ENCODE peak calls at places on chromosomes 1 and 21, in six cellular contexts. Y is neural progenitor cell, P is neuronal stem cell, L is fibroblast of lung, V is MM.1S, C is endothelial cell of umbilical vein. D is an unnamed sample. For H3K36me3, the result is how much of the 10 kb centered on the place peaks cover.

GRCh38 chr1:9835758-9836631 is 12.2 kb upstream of the CLSTN1 start:
- DNase-seq in V (no peak), C (peak), Y (peak), P (peak), L (peak), D (peak)

GRCh38 chr1:182698977-182699672 is 14.7 kb upstream of the RGS8 start:
- DNase-seq in P (no peak), L (no peak), C (no peak), Y (no peak), V (no peak), D (no peak)

GRCh38 chr1:161972828-161973227 is 50.8 kb downstream of the OLFML2B start:
- DNase-seq in C (no peak), Y (no peak), P (no peak), L (no peak), V (no peak), D (no peak)

GRCh38 chr1:232891656-232892317 is 58.6 kb upstream of the NTPCR start:
- DNase-seq in P (no peak), V (no peak), C (no peak), L (peak), Y (no peak), D (no peak)

GRCh38 chr1:39695011-39695410 is 3.8 kb upstream of the HPCAL4 start:
- DNase-seq in P (no peak), L (no peak), V (no peak), C (no peak), Y (no peak), D (no peak)

GRCh38 chr1:210882414-210883221 is 251.3 kb downstream of the KCNH1 start:
- DNase-seq in P (no peak), C (no peak), L (no peak), V (no peak), Y (no peak), D (peak)

GRCh38 chr1:212858461-212859265 is 588 bp downstream of the FLVCR1 start:
- DNase-seq in L (peak), Y (peak), V (peak), C (peak), P (no peak), D (peak)

GRCh38 chr1:85884372-85885035 is 176.3 kb upstream of the ZNHIT6 start:
- DNase-seq in Y (peak), P (no peak), C (peak), L (peak), V (no peak), D (no peak)

GRCh38 chr1:110186558-110186957 is 23.6 kb upstream of the KCNC4 start:
- DNase-seq in Y (no peak), C (no peak), L (no peak), V (no peak), P (no peak), D (no peak)

GRCh38 chr1:42820813-42821212 is 3.6 kb upstream of the SVBP start:
- DNase-seq in Y (no peak), V (no peak), L (no peak), P (no peak), C (no peak), D (no peak)

GRCh38 chr1:59415876-59416275 is 119.0 kb downstream of the FGGY start:
- DNase-seq in Y (no peak), P (no peak), L (no peak), V (no peak), C (no peak), D (no peak)

GRCh38 chr1:182688436-182688835 is 4.0 kb upstream of the RGS8 start:
- DNase-seq in C (no peak), Y (no peak), L (no peak), V (no peak), P (no peak), D (no peak)

GRCh38 chr1:226985239-226985838 is 45.2 kb downstream of the COQ8A start:
- DNase-seq in L (no peak), V (no peak), C (no peak), P (no peak), Y (no peak), D (no peak)

GRCh38 chr1:171784779-171785178 is 3.3 kb downstream of the METTL13 start:
- DNase-seq in C (no peak), P (no peak), L (no peak), Y (no peak), V (peak), D (no peak)

GRCh38 chr1:151533870-151534269 is 6.2 kb upstream of the TUFT1 start:
- DNase-seq in Y (no peak), P (no peak), L (no peak), V (no peak), C (no peak), D (no peak)

GRCh38 chr1:221567859-221568507 is 173.9 kb downstream of the DUSP10 start:
- DNase-seq in Y (no peak), L (peak), C (no peak), V (no peak), P (no peak), D (no peak)

GRCh38 chr1:53826367-53826766 is 11.7 kb downstream of the NDC1 start:
- DNase-seq in L (peak), C (no peak), Y (peak), P (no peak), V (no peak), D (no peak)

GRCh38 chr1:62144238-62144831 is 50.3 kb upstream of the L1TD1 start:
- DNase-seq in Y (peak), C (peak), P (peak), V (peak), L (peak), D (peak)

GRCh38 chr1:185314416-185314815 is 2.6 kb downstream of the IVNS1ABP start:
- DNase-seq in L (no peak), Y (peak), P (no peak), V (no peak), C (peak), D (no peak)
- H3K36me3 ChIP-seq in L (under half), Y (under half), P (under half), V (under half), C (under half), D (under half)

GRCh38 chr21:42340187-42340586 is 10.6 kb downstream of the TFF2 start:
- DNase-seq in Y (no peak), C (no peak), V (no peak), P (no peak), L (no peak), D (no peak)

GRCh38 chr21:42337276-42337675 is 13.5 kb downstream of the TFF2 start:
- DNase-seq in C (no peak), V (no peak), Y (no peak), P (no peak), L (no peak), D (no peak)

GRCh38 chr21:42336065-42336464 is 14.7 kb downstream of the TFF2 start:
- DNase-seq in V (no peak), L (peak), Y (peak), P (no peak), C (no peak), D (peak)

GRCh38 chr21:42338730-42339715 is 11.8 kb downstream of the TFF2 start:
- DNase-seq in V (no peak), P (no peak), L (no peak), Y (no peak), C (no peak), D (no peak)

DNA sequence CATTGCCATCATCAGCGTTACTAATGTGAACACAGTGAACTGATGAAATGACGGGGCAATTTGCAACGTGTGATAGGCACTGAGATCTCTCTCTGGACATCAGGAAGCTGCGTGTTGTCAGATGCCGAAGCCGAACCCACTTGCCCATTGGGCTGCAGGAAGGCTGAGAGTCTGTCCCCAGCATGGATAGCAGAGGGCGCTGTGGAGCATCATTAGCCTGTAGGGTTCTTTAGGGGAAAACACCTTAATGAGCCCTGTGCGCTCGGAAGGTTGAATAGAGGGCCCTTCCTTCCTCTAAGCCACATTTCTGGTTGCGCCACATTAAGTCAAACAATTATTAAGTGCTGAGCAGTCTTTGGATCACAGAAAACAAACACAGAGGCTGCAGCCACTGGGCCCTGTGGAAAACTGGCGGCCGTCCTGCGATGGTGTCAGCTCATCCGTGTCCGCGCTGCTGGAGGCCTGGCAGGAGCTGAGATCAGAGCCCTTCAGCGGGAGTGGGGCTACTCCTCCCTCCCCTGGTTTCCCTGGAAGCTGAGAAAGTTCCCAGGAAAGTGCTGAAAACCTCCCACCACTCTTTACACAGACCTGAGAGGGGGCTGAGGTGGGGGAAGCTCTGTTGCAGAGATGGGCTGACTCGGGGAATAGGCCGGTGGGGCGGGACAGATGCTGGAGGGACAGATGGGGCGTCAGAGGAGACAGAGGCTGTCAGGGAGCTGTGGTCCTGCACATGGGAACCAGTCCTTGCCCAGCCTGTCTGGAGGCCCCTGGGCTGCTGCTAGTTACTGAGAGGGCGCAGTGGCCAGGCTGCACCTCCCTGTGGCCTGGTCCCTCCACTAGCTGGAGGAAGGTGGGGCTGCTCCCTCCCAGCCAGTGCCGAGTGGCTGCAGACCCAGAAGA is 12.7 kb downstream of the TFF2 start:
- DNase-seq in P (peak), V (peak), Y (peak), L (peak), C (peak), D (no peak)
- H3K4me2 ChIP-seq in P (no peak), V (no peak), Y (no peak), L (no peak), C (no peak), D (no peak)

GRCh38 chr1:241275981-241276380 is 81.0 kb downstream of the RGS7 start:
- DNase-seq in V (no peak), P (no peak), Y (no peak), L (no peak), C (peak), D (no peak)

GRCh38 chr1:241275226-241275625 is 81.8 kb downstream of the RGS7 start:
- DNase-seq in C (no peak), P (no peak), Y (no peak), V (no peak), L (no peak), D (no peak)

GRCh38 chr1:241272828-241273227 is 84.2 kb downstream of the RGS7 start:
- DNase-seq in P (no peak), C (no peak), Y (no peak), V (no peak), L (no peak), D (no peak)

GRCh38 chr1:241274693-241275092 is 82.3 kb downstream of the RGS7 start:
- DNase-seq in C (no peak), L (no peak), Y (no peak), P (no peak), V (no peak), D (no peak)

GRCh38 chr1:241276391-241276790 is 80.6 kb downstream of the RGS7 start:
- DNase-seq in L (no peak), P (no peak), C (no peak), Y (no peak), V (no peak), D (no peak)
- H3K36me3 ChIP-seq in L (under half), P (under half), C (under half), Y (under half), V (under half), D (under half)

DNA sequence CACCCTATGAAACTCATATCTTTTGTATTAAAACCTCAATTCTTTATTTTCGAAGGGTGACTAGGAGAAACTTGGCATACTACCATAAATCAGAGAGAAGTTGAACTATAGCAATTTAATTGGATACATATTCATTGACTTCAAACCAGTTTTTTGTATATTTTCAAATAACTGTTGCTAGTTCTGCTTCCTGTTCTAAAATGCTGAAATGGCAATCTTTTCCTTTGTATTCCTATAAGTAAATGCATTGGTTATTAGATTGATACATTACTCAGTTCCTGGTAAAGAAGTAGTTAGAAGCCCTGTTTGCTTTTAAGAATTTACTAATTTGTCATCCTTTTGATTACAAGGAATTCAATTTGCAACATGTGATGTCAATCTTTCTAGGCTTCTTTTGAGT is 200.0 kb downstream of the DISC1 start:
- DNase-seq in L (no peak), P (no peak), V (no peak), C (peak), Y (no peak), D (no peak)
- H3K4me2 ChIP-seq in L (no peak), P (no peak), V (no peak), C (no peak), Y (no peak), D (no peak)

DNA sequence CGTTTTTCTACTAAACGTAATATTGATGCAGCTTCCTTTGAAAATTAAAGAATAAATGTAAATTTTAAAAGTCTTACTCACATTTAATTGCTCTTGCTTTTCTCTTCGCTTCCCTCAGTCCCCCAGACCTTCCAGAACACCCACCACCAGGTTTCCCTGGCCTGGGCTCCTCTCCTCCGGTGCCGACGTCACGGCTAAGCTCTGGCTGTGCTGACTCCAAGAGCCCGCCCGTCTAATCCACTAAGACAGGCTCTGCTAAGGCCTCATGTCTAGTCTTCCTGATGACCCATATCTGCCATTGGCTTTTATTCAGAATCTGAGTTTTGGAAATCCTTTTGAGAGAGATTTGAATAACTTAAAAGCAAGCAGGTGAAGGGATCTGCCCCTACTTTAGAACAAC is 53.9 kb upstream of the NADK start:
- DNase-seq in P (no peak), V (no peak), Y (no peak), C (no peak), L (no peak), D (no peak)
- H3K36me3 ChIP-seq in P (under half), V (under half), Y (under half), C (under half), L (under half), D (under half)

DNA sequence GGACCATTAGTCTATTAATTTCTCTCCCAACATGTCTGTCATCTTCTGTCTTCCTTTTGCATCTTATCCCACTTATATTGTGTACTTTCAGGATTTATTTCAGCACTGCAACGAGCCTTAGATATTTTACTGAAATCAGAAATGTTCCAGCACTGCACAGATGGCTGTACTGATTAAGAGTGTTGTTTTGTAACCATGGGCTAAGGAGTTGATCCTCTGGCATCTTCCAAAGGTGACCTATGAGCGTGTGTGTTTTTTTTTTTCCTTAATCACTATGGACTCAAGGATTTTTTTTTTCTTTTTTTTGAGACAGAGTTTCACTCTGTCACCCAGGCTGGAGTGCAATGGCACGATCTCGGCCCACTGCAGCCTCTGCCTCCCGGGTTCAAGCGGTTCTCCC is 7.1 kb upstream of the DDX59 start:
- DNase-seq in V (no peak), L (no peak), C (no peak), P (no peak), Y (no peak), D (no peak)
- H3K4me2 ChIP-seq in V (no peak), L (no peak), C (no peak), P (no peak), Y (no peak), D (no peak)

DNA sequence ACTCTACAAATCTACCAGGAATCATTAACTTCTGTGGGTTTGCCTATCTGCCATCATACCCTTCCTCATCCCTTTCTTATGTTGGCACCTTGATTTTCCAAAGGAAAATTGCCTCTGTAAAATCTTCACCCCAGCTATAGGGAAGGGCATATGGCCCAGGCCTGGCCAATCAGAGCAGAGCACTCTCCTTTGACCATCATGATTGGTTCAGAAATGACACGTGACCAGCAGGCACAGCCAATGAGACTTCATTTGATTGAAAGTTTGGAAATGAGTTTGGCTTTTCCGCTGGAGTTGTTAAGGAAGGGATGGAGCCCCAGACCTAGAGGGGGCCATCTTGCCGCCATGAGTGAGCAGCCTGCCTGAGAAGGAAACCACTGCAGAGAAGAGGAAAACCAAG is 35.1 kb upstream of the IFFO2 start:
- DNase-seq in Y (no peak), P (no peak), V (no peak), C (no peak), L (no peak), D (no peak)
- H3K36me3 ChIP-seq in Y (under half), P (under half), V (under half), C (under half), L (under half), D (under half)

D was measured in mammary epithelial cell.